ENCODE peak calls at places on chromosomes 13 and 19, in ten cellular contexts. Y, F, D, E, Z, J, K, B, I and P are unnamed samples.

GRCh38 chr19:35585844-35586243 is at the start of gene PMIS2:
- DNase-seq in Y (no peak), F (no peak), Z (no peak), J (peak), D (no peak), B (no peak), E (no peak), I (no peak), K (no peak), P (no peak)

GRCh38 chr13:114143806-114144605 is 11.6 kb upstream of the RASA3 start:
- DNase-seq in Z (no peak), D (no peak), I (peak), J (peak), B (peak), F (peak), K (no peak), Y (no peak), E (no peak), P (no peak)

GRCh38 chr19:50171752-50172151 is 8.7 kb upstream of the IZUMO2 start:
- DNase-seq in I (no peak), Y (no peak), B (no peak), F (no peak), K (no peak), J (no peak), D (no peak), Z (no peak), E (no peak), P (no peak)

GRCh38 chr13:112781881-112782361 is 92.1 kb downstream of the ATP11A start:
- DNase-seq in Z (no peak), D (no peak), K (peak), F (no peak), J (no peak), B (no peak), Y (no peak), I (peak), E (no peak), P (no peak)

GRCh38 chr19:37507167-37507464 is 377 bp downstream of the ZNF793 start:
- DNase-seq in F (no peak), I (no peak), Y (no peak), E (no peak), K (no peak), D (no peak), Z (no peak), J (no peak), B (no peak), P (no peak)

GRCh38 chr13:79281335-79281734 is 124.7 kb downstream of the RBM26 start:
- DNase-seq in D (no peak), B (no peak), K (no peak), F (no peak), Y (no peak), I (no peak), E (no peak), Z (no peak), J (no peak), P (no peak)

GRCh38 chr19:42360787-42361544 is 29.1 kb downstream of the CNFN start:
- DNase-seq in I (no peak), E (no peak), D (no peak), J (peak), F (no peak), K (no peak), B (no peak), Z (no peak), Y (no peak), P (no peak)

GRCh38 chr19:40724848-40725247 is 7.9 kb downstream of the ITPKC start:
- DNase-seq in E (no peak), Y (no peak), J (no peak), D (no peak), Z (no peak), F (no peak), K (no peak), B (no peak), I (no peak), P (no peak)

GRCh38 chr13:66950666-66951065 is 279.5 kb downstream of the PCDH9 start:
- DNase-seq in Z (no peak), I (no peak), Y (no peak), B (no peak), K (no peak), E (no peak), D (no peak), J (no peak), F (no peak), P (no peak)

GRCh38 chr19:4197625-4198466 is 15.4 kb downstream of the ANKRD24 start:
- DNase-seq in E (no peak), D (no peak), I (no peak), Y (no peak), J (no peak), B (no peak), F (peak), K (no peak), Z (peak), P (no peak)

GRCh38 chr13:69912576-69913074 is 195.0 kb upstream of the ATXN8OS start:
- DNase-seq in K (no peak), D (no peak), B (no peak), Y (no peak), E (no peak), Z (no peak), I (no peak), J (no peak), F (peak), P (no peak)

GRCh38 chr19:14416743-14417214 is 2.4 kb downstream of the DDX39A start:
- DNase-seq in Z (no peak), F (no peak), E (no peak), I (no peak), D (peak), K (no peak), B (no peak), Y (no peak), J (no peak), P (no peak)

GRCh38 chr19:38718747-38719543 is 25.3 kb downstream of the CAPN12 start:
- DNase-seq in F (peak), I (no peak), Y (no peak), B (no peak), Z (no peak), J (peak), K (peak), E (no peak), D (no peak), P (no peak)

GRCh38 chr13:28429685-28430290 is 65.1 kb downstream of the FLT1 start:
- DNase-seq in Y (no peak), E (no peak), K (no peak), Z (no peak), B (no peak), D (no peak), F (no peak), J (no peak), I (no peak), P (no peak)

GRCh38 chr13:109412232-109412935 is 374.0 kb downstream of the IRS2 start:
- DNase-seq in E (no peak), K (peak), J (no peak), Z (no peak), F (peak), Y (no peak), D (peak), B (no peak), I (no peak), P (no peak)

GRCh38 chr19:58279042-58279924 is 528 bp downstream of the ZNF8 start:
- DNase-seq in F (peak), J (peak), E (peak), I (peak), Z (peak), Y (peak), D (peak), K (peak), B (no peak), P (no peak)

GRCh38 chr19:40423938-40424337 is 1.9 kb downstream of the SERTAD1 start:
- DNase-seq in J (no peak), Y (no peak), E (no peak), F (no peak), K (no peak), D (no peak), Z (no peak), B (no peak), I (no peak), P (no peak)

GRCh38 chr19:47633516-47633915 is 24.6 kb downstream of the BICRA start:
- DNase-seq in K (no peak), D (no peak), I (no peak), F (no peak), B (no peak), Y (no peak), E (no peak), Z (no peak), J (no peak), P (no peak)

GRCh38 chr13:43387880-43388279 is 364.5 kb downstream of the DNAJC15 start:
- DNase-seq in F (no peak), E (no peak), B (no peak), Y (no peak), K (no peak), J (no peak), D (no peak), Z (no peak), I (no peak), P (no peak)

GRCh38 chr19:45597425-45598111 is 4.4 kb downstream of the GPR4 start:
- DNase-seq in F (no peak), D (no peak), E (no peak), K (peak), I (no peak), Y (no peak), J (no peak), B (no peak), Z (no peak), P (no peak)

GRCh38 chr13:96573563-96573962 is 420.7 kb downstream of the OXGR1 start:
- DNase-seq in I (no peak), B (no peak), Z (no peak), F (no peak), K (no peak), E (no peak), D (no peak), J (no peak), Y (no peak), P (no peak)

GRCh38 chr13:66264976-66265375 is 965.2 kb downstream of the PCDH9 start:
- DNase-seq in Y (no peak), D (no peak), I (no peak), J (no peak), K (no peak), E (no peak), B (no peak), Z (no peak), F (no peak), P (no peak)

GRCh38 chr13:23797276-23797903 is 91.8 kb downstream of the MIPEP start:
- DNase-seq in E (no peak), Y (no peak), B (no peak), F (no peak), I (no peak), Z (no peak), D (no peak), K (no peak), J (no peak), P (no peak)